ENCODE peak calls at places on chromosomes 2 and 18, in four cellular contexts. One of them, this sample, is unnamed.

GRCh38 chr2:149536649-149537048 is 50.9 kb downstream of the MMADHC start:
- DNase-seq in CD8-positive, alpha-beta T cell: no peak
- DNase-seq in tibial artery: no peak
- DNase-seq in SJSA1: no peak
- DNase-seq in this sample: no peak

GRCh38 chr2:63425606-63426005 is 162.7 kb downstream of the WDPCP start:
- DNase-seq in CD8-positive, alpha-beta T cell: no peak
- DNase-seq in tibial artery: no peak
- DNase-seq in SJSA1: no peak
- DNase-seq in this sample: no peak

GRCh38 chr2:150909613-150910012 is 352.1 kb downstream of the RBM43 start:
- DNase-seq in CD8-positive, alpha-beta T cell: no peak
- DNase-seq in tibial artery: no peak
- DNase-seq in SJSA1: no peak
- DNase-seq in this sample: no peak

GRCh38 chr2:10187661-10188060 is 65.1 kb downstream of the RRM2 start:
- DNase-seq in CD8-positive, alpha-beta T cell: no peak
- DNase-seq in tibial artery: no peak
- DNase-seq in SJSA1: no peak
- DNase-seq in this sample: no peak

GRCh38 chr2:2109186-2109585 is 221.9 kb downstream of the MYT1L start:
- DNase-seq in CD8-positive, alpha-beta T cell: no peak
- DNase-seq in tibial artery: no peak
- DNase-seq in SJSA1: no peak
- DNase-seq in this sample: no peak

GRCh38 chr2:113282747-113283533 is 4.2 kb upstream of the PAX8 start:
- DNase-seq in CD8-positive, alpha-beta T cell: no peak
- DNase-seq in tibial artery: peak; percentile 55
- DNase-seq in SJSA1: peak; percentile 86
- DNase-seq in this sample: no peak

GRCh38 chr2:105788670-105789290 is 44.1 kb downstream of the NCK2 start:
- DNase-seq in CD8-positive, alpha-beta T cell: no peak
- DNase-seq in tibial artery: no peak
- DNase-seq in SJSA1: no peak
- DNase-seq in this sample: no peak

GRCh38 chr2:225337183-225337582 is 62.3 kb upstream of the NYAP2 start:
- DNase-seq in CD8-positive, alpha-beta T cell: no peak
- DNase-seq in tibial artery: no peak
- DNase-seq in SJSA1: no peak
- DNase-seq in this sample: no peak

GRCh38 chr2:172084734-172085459 is 410 bp upstream of the DLX1 start:
- DNase-seq in CD8-positive, alpha-beta T cell: no peak
- DNase-seq in tibial artery: peak; percentile 69
- DNase-seq in SJSA1: peak; percentile 94
- DNase-seq in this sample: peak; percentile 49

GRCh38 chr2:219327719-219328118 is 4.8 kb downstream of the RESP18 start:
- DNase-seq in CD8-positive, alpha-beta T cell: no peak
- DNase-seq in tibial artery: no peak
- DNase-seq in SJSA1: no peak
- DNase-seq in this sample: no peak

GRCh38 chr2:209523041-209523740 is 99.3 kb downstream of the MAP2 start:
- DNase-seq in CD8-positive, alpha-beta T cell: no peak
- DNase-seq in tibial artery: no peak
- DNase-seq in SJSA1: no peak
- DNase-seq in this sample: no peak

GRCh38 chr2:197915548-197916265 is 111.3 kb downstream of the PLCL1 start:
- DNase-seq in CD8-positive, alpha-beta T cell: no peak
- DNase-seq in tibial artery: no peak
- DNase-seq in SJSA1: no peak
- DNase-seq in this sample: no peak

GRCh38 chr18:9827211-9827855 is 58.4 kb upstream of the TXNDC2 start:
- DNase-seq in CD8-positive, alpha-beta T cell: no peak
- DNase-seq in tibial artery: no peak
- DNase-seq in SJSA1: no peak
- DNase-seq in this sample: no peak

GRCh38 chr2:59000796-59001195 is 759.7 kb upstream of the FANCL start:
- DNase-seq in CD8-positive, alpha-beta T cell: no peak
- DNase-seq in tibial artery: no peak
- DNase-seq in SJSA1: no peak
- DNase-seq in this sample: no peak

GRCh38 chr2:238418196-238418998 is 8.3 kb upstream of the ASB1 start:
- DNase-seq in CD8-positive, alpha-beta T cell: no peak
- DNase-seq in tibial artery: no peak
- DNase-seq in SJSA1: no peak
- DNase-seq in this sample: no peak

GRCh38 chr18:57446322-57446721 is 11.1 kb downstream of the ONECUT2 start:
- DNase-seq in CD8-positive, alpha-beta T cell: no peak
- DNase-seq in tibial artery: no peak
- DNase-seq in SJSA1: no peak
- DNase-seq in this sample: no peak

GRCh38 chr18:23811176-23811575 is 121.9 kb downstream of the LAMA3 start:
- DNase-seq in CD8-positive, alpha-beta T cell: no peak
- DNase-seq in tibial artery: no peak
- DNase-seq in SJSA1: no peak
- DNase-seq in this sample: no peak

GRCh38 chr2:60337142-60337497 is 216.3 kb downstream of the BCL11A start:
- DNase-seq in CD8-positive, alpha-beta T cell: no peak
- DNase-seq in tibial artery: no peak
- DNase-seq in SJSA1: no peak
- DNase-seq in this sample: no peak

GRCh38 chr18:79681484-79682387 is 2.1 kb downstream of the CTDP1 start:
- DNase-seq in CD8-positive, alpha-beta T cell: peak; percentile 35
- DNase-seq in tibial artery: no peak
- DNase-seq in SJSA1: no peak
- DNase-seq in this sample: peak; percentile 78

GRCh38 chr2:8306530-8307351 is 375.1 kb upstream of the ID2 start:
- DNase-seq in CD8-positive, alpha-beta T cell: no peak
- DNase-seq in tibial artery: no peak
- DNase-seq in SJSA1: peak; percentile 85
- DNase-seq in this sample: no peak

GRCh38 chr2:25213229-25213628 is 44.8 kb upstream of the POMC start:
- DNase-seq in CD8-positive, alpha-beta T cell: no peak
- DNase-seq in tibial artery: no peak
- DNase-seq in SJSA1: no peak
- DNase-seq in this sample: no peak

GRCh38 chr18:47595816-47596501 is 334.5 kb downstream of the SMAD2 start:
- DNase-seq in CD8-positive, alpha-beta T cell: no peak
- DNase-seq in tibial artery: no peak
- DNase-seq in SJSA1: no peak
- DNase-seq in this sample: no peak

GRCh38 chr2:196233033-196233807 is 61.8 kb upstream of the STK17B start:
- DNase-seq in CD8-positive, alpha-beta T cell: no peak
- DNase-seq in tibial artery: peak; percentile 44
- DNase-seq in SJSA1: peak; percentile 85
- DNase-seq in this sample: no peak

GRCh38 chr2:127140543-127140942 is 33.6 kb upstream of the BIN1 start:
- DNase-seq in CD8-positive, alpha-beta T cell: no peak
- DNase-seq in tibial artery: no peak
- DNase-seq in SJSA1: no peak
- DNase-seq in this sample: no peak

GRCh38 chr2:71925268-71926097 is 222.2 kb downstream of the CYP26B1 start:
- DNase-seq in CD8-positive, alpha-beta T cell: no peak
- DNase-seq in tibial artery: no peak
- DNase-seq in SJSA1: no peak
- DNase-seq in this sample: no peak

GRCh38 chr2:8481463-8482009 is 200.3 kb upstream of the ID2 start:
- DNase-seq in CD8-positive, alpha-beta T cell: no peak
- DNase-seq in tibial artery: no peak
- DNase-seq in SJSA1: no peak
- DNase-seq in this sample: peak; percentile 36

GRCh38 chr2:189933041-189933440 is 129.5 kb downstream of the MSTN start:
- DNase-seq in CD8-positive, alpha-beta T cell: no peak
- DNase-seq in tibial artery: no peak
- DNase-seq in SJSA1: no peak
- DNase-seq in this sample: no peak

GRCh38 chr2:191556463-191556862 is 121.5 kb upstream of the NABP1 start:
- DNase-seq in CD8-positive, alpha-beta T cell: no peak
- DNase-seq in tibial artery: no peak
- DNase-seq in SJSA1: no peak
- DNase-seq in this sample: no peak

GRCh38 chr2:11582526-11583202 is 48.8 kb downstream of the GREB1 start:
- DNase-seq in CD8-positive, alpha-beta T cell: peak; percentile 10
- DNase-seq in tibial artery: peak; percentile 54
- DNase-seq in SJSA1: peak; percentile 77
- DNase-seq in this sample: peak; percentile 24
- H3K27ac ChIP-seq in CD8-positive, alpha-beta T cell: no peak overlapping the region
- H3K27ac ChIP-seq in tibial artery: no peak overlapping the region
- H3K27ac ChIP-seq in SJSA1: peak overlapping the region; percentile 48
- H3K27ac ChIP-seq in this sample: no peak overlapping the region

DNA sequence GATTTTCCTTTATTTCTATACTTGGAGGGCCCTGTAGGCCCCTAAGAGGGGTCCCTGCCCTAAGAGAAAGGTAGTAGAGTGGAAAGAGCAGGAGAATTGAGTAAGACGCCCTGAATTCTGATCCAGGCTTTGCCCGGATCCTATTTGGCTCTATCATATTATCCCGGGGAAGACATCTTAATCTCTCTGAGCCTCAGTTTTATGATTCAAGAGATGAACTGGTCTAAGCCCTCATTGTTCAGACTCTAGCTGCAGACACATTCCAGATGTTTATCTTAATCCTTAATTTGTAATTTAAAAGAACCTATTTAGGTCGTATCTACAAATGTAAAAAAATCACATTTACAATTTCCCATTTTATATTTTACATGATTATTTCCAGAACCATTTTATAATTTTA is 220.1 kb downstream of the AGPS start:
- DNase-seq in CD8-positive, alpha-beta T cell: no peak
- DNase-seq in tibial artery: no peak
- DNase-seq in SJSA1: no peak
- DNase-seq in this sample: no peak
- H3K4me3 ChIP-seq in CD8-positive, alpha-beta T cell: no peak overlapping the region
- H3K4me3 ChIP-seq in tibial artery: no peak overlapping the region
- H3K4me3 ChIP-seq in SJSA1: no peak overlapping the region
- H3K4me3 ChIP-seq in this sample: no peak overlapping the region

GRCh38 chr18:35084494-35085449 is 43.6 kb downstream of the MAPRE2 start:
- DNase-seq in CD8-positive, alpha-beta T cell: no peak
- DNase-seq in tibial artery: no peak
- DNase-seq in SJSA1: no peak
- DNase-seq in this sample: no peak
- H3K4me1 ChIP-seq in CD8-positive, alpha-beta T cell: no peaks in the 10 kb centered on the region
- H3K4me1 ChIP-seq in tibial artery: peaks cover 72% of the 10 kb centered on the region
- H3K4me1 ChIP-seq in SJSA1: peaks cover 18% of the 10 kb centered on the region
- H3K4me1 ChIP-seq in this sample: peaks cover 4% of the 10 kb centered on the region

DNA sequence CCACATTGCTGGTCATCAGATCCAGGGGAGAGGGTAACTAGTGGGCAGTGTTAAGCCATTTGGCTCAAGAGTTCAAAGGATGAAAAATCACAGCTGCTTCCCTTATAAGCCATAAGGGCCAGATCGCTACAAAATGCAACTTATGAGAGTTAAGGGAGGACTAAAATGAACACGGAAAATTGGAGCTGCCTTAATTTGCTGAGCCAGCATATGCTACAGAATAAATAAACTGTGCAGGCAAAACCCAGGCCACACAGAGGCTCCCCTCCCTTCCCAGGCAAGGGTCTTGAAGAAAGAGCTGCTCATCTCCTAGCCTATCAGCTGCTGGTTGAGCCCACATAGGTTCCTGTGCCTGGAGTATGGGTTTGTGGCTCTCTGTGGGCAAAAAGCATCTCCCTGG is 522.7 kb downstream of the TDRD15 start:
- DNase-seq in CD8-positive, alpha-beta T cell: no peak
- DNase-seq in tibial artery: no peak
- DNase-seq in SJSA1: no peak
- DNase-seq in this sample: no peak
- H3K27ac ChIP-seq in CD8-positive, alpha-beta T cell: no peak overlapping the region
- H3K27ac ChIP-seq in tibial artery: no peak overlapping the region
- H3K27ac ChIP-seq in SJSA1: no peak overlapping the region
- H3K27ac ChIP-seq in this sample: no peak overlapping the region

GRCh38 chr2:207257291-207258190 is 91.8 kb upstream of the KLF7 start:
- DNase-seq in CD8-positive, alpha-beta T cell: no peak
- DNase-seq in tibial artery: no peak
- DNase-seq in SJSA1: no peak
- DNase-seq in this sample: no peak
- H3K4me3 ChIP-seq in CD8-positive, alpha-beta T cell: no peak overlapping the region
- H3K4me3 ChIP-seq in tibial artery: no peak overlapping the region
- H3K4me3 ChIP-seq in SJSA1: no peak overlapping the region
- H3K4me3 ChIP-seq in this sample: no peak overlapping the region

This sample was measured in CD4-positive, alpha-beta memory T cell.